ENCODE peak calls at places on chromosomes 1 and 21, in eight cellular contexts. One of them, this sample, is unnamed.

GRCh38 chr1:77018386-77019156 is 151.3 kb downstream of the ST6GALNAC5 start:
- DNase-seq in Right ventricle myocardium inferior: no peak
- DNase-seq in OCI-M1: no peak
- DNase-seq in stimulated activated CD4-positive, alpha-beta T cell treated with anti-CD3 and anti-CD28 coated beads, TNF-alpha, amount 100 ng/mL, for 4 hours: no peak
- DNase-seq in COR-L47: no peak
- DNase-seq in substantia nigra: no peak
- DNase-seq in NCI-H187: no peak
- DNase-seq in GM12865: no peak
- DNase-seq in this sample: no peak

GRCh38 chr1:215083408-215083961 is 948 bp downstream of the KCNK2 start:
- DNase-seq in Right ventricle myocardium inferior: peak; percentile 59
- DNase-seq in NCI-H187: no peak
- DNase-seq in stimulated activated CD4-positive, alpha-beta T cell treated with anti-CD3 and anti-CD28 coated beads, TNF-alpha, amount 100 ng/mL, for 4 hours: no peak
- DNase-seq in substantia nigra: no peak
- DNase-seq in GM12865: no peak
- DNase-seq in OCI-M1: no peak
- DNase-seq in COR-L47: peak; percentile 32
- DNase-seq in this sample: peak; percentile 44

GRCh38 chr1:8602471-8603219 is 214.8 kb downstream of the RERE start:
- DNase-seq in COR-L47: no peak
- DNase-seq in stimulated activated CD4-positive, alpha-beta T cell treated with anti-CD3 and anti-CD28 coated beads, TNF-alpha, amount 100 ng/mL, for 4 hours: no peak
- DNase-seq in OCI-M1: no peak
- DNase-seq in Right ventricle myocardium inferior: no peak
- DNase-seq in GM12865: peak; percentile 46
- DNase-seq in NCI-H187: no peak
- DNase-seq in substantia nigra: no peak
- DNase-seq in this sample: no peak

GRCh38 chr1:3625151-3625907 is 514 bp downstream of the TPRG1L start:
- DNase-seq in GM12865: peak; percentile 29
- DNase-seq in NCI-H187: no peak
- DNase-seq in Right ventricle myocardium inferior: peak; percentile 72
- DNase-seq in OCI-M1: peak; percentile 65
- DNase-seq in COR-L47: peak; percentile 54
- DNase-seq in substantia nigra: no peak
- DNase-seq in stimulated activated CD4-positive, alpha-beta T cell treated with anti-CD3 and anti-CD28 coated beads, TNF-alpha, amount 100 ng/mL, for 4 hours: no peak
- DNase-seq in this sample: no peak

GRCh38 chr21:45497846-45498645 is 44.2 kb downstream of the SLC19A1 start:
- DNase-seq in stimulated activated CD4-positive, alpha-beta T cell treated with anti-CD3 and anti-CD28 coated beads, TNF-alpha, amount 100 ng/mL, for 4 hours: no peak
- DNase-seq in OCI-M1: no peak
- DNase-seq in Right ventricle myocardium inferior: peak; percentile 51
- DNase-seq in substantia nigra: no peak
- DNase-seq in NCI-H187: no peak
- DNase-seq in GM12865: no peak
- DNase-seq in COR-L47: no peak
- DNase-seq in this sample: peak; percentile 38

GRCh38 chr1:31548899-31549806 is 27.2 kb upstream of the TINAGL1 start:
- DNase-seq in GM12865: peak; percentile 91
- DNase-seq in NCI-H187: peak; percentile 64
- DNase-seq in Right ventricle myocardium inferior: peak; percentile 82
- DNase-seq in COR-L47: peak; percentile 68
- DNase-seq in OCI-M1: peak; percentile 94
- DNase-seq in stimulated activated CD4-positive, alpha-beta T cell treated with anti-CD3 and anti-CD28 coated beads, TNF-alpha, amount 100 ng/mL, for 4 hours: peak; percentile 70
- DNase-seq in substantia nigra: peak; percentile 54
- DNase-seq in this sample: peak; percentile 77

GRCh38 chr1:66335859-66336640 is 197.9 kb upstream of the SGIP1 start:
- DNase-seq in substantia nigra: no peak
- DNase-seq in Right ventricle myocardium inferior: peak; percentile 85
- DNase-seq in NCI-H187: no peak
- DNase-seq in GM12865: peak; percentile 96
- DNase-seq in stimulated activated CD4-positive, alpha-beta T cell treated with anti-CD3 and anti-CD28 coated beads, TNF-alpha, amount 100 ng/mL, for 4 hours: peak; percentile 25
- DNase-seq in OCI-M1: peak; percentile 52
- DNase-seq in COR-L47: no peak
- DNase-seq in this sample: peak; percentile 82

GRCh38 chr1:65845758-65846060 is 53.0 kb downstream of the PDE4B start:
- DNase-seq in GM12865: no peak
- DNase-seq in Right ventricle myocardium inferior: no peak
- DNase-seq in substantia nigra: no peak
- DNase-seq in NCI-H187: no peak
- DNase-seq in stimulated activated CD4-positive, alpha-beta T cell treated with anti-CD3 and anti-CD28 coated beads, TNF-alpha, amount 100 ng/mL, for 4 hours: no peak
- DNase-seq in COR-L47: no peak
- DNase-seq in OCI-M1: peak; percentile 55
- DNase-seq in this sample: no peak

GRCh38 chr1:45014403-45015028 is 2.5 kb downstream of the UROD start:
- DNase-seq in stimulated activated CD4-positive, alpha-beta T cell treated with anti-CD3 and anti-CD28 coated beads, TNF-alpha, amount 100 ng/mL, for 4 hours: peak; percentile 68
- DNase-seq in OCI-M1: peak; percentile 86
- DNase-seq in GM12865: peak; percentile 91
- DNase-seq in COR-L47: peak; percentile 32
- DNase-seq in Right ventricle myocardium inferior: no peak
- DNase-seq in NCI-H187: peak; percentile 25
- DNase-seq in substantia nigra: peak; percentile 60
- DNase-seq in this sample: peak; percentile 92

GRCh38 chr1:153384996-153385580 is 5.8 kb downstream of the S100A8 start:
- DNase-seq in GM12865: no peak
- DNase-seq in substantia nigra: no peak
- DNase-seq in OCI-M1: no peak
- DNase-seq in COR-L47: no peak
- DNase-seq in NCI-H187: no peak
- DNase-seq in Right ventricle myocardium inferior: no peak
- DNase-seq in stimulated activated CD4-positive, alpha-beta T cell treated with anti-CD3 and anti-CD28 coated beads, TNF-alpha, amount 100 ng/mL, for 4 hours: no peak
- DNase-seq in this sample: no peak

GRCh38 chr1:33347650-33347992 is 26.7 kb upstream of the A3GALT2 start:
- DNase-seq in substantia nigra: no peak
- DNase-seq in OCI-M1: no peak
- DNase-seq in COR-L47: no peak
- DNase-seq in GM12865: no peak
- DNase-seq in NCI-H187: no peak
- DNase-seq in Right ventricle myocardium inferior: no peak
- DNase-seq in stimulated activated CD4-positive, alpha-beta T cell treated with anti-CD3 and anti-CD28 coated beads, TNF-alpha, amount 100 ng/mL, for 4 hours: no peak
- DNase-seq in this sample: peak; percentile 74

GRCh38 chr1:109610609-109611307 is 8.7 kb downstream of the GNAT2 start:
- DNase-seq in Right ventricle myocardium inferior: no peak
- DNase-seq in stimulated activated CD4-positive, alpha-beta T cell treated with anti-CD3 and anti-CD28 coated beads, TNF-alpha, amount 100 ng/mL, for 4 hours: no peak
- DNase-seq in OCI-M1: no peak
- DNase-seq in COR-L47: no peak
- DNase-seq in NCI-H187: no peak
- DNase-seq in substantia nigra: no peak
- DNase-seq in GM12865: no peak
- DNase-seq in this sample: no peak

GRCh38 chr1:204453141-204453772 is 41.3 kb downstream of the PIK3C2B start:
- DNase-seq in NCI-H187: no peak
- DNase-seq in OCI-M1: no peak
- DNase-seq in substantia nigra: no peak
- DNase-seq in COR-L47: peak; percentile 65
- DNase-seq in GM12865: peak; percentile 90
- DNase-seq in Right ventricle myocardium inferior: no peak
- DNase-seq in stimulated activated CD4-positive, alpha-beta T cell treated with anti-CD3 and anti-CD28 coated beads, TNF-alpha, amount 100 ng/mL, for 4 hours: peak; percentile 69
- DNase-seq in this sample: no peak

GRCh38 chr1:101207891-101208290 is 28.9 kb upstream of the S1PR1 start:
- DNase-seq in OCI-M1: no peak
- DNase-seq in NCI-H187: no peak
- DNase-seq in GM12865: no peak
- DNase-seq in stimulated activated CD4-positive, alpha-beta T cell treated with anti-CD3 and anti-CD28 coated beads, TNF-alpha, amount 100 ng/mL, for 4 hours: no peak
- DNase-seq in Right ventricle myocardium inferior: no peak
- DNase-seq in substantia nigra: peak; percentile 3
- DNase-seq in COR-L47: no peak
- DNase-seq in this sample: no peak

GRCh38 chr1:178810585-178810984 is 60.3 kb downstream of the ANGPTL1 start:
- DNase-seq in COR-L47: no peak
- DNase-seq in NCI-H187: no peak
- DNase-seq in GM12865: no peak
- DNase-seq in OCI-M1: no peak
- DNase-seq in stimulated activated CD4-positive, alpha-beta T cell treated with anti-CD3 and anti-CD28 coated beads, TNF-alpha, amount 100 ng/mL, for 4 hours: no peak
- DNase-seq in substantia nigra: no peak
- DNase-seq in Right ventricle myocardium inferior: no peak
- DNase-seq in this sample: no peak

GRCh38 chr1:84387480-84388163 is 10.7 kb upstream of the DNASE2B start:
- DNase-seq in Right ventricle myocardium inferior: no peak
- DNase-seq in GM12865: peak; percentile 5
- DNase-seq in NCI-H187: no peak
- DNase-seq in substantia nigra: no peak
- DNase-seq in stimulated activated CD4-positive, alpha-beta T cell treated with anti-CD3 and anti-CD28 coated beads, TNF-alpha, amount 100 ng/mL, for 4 hours: no peak
- DNase-seq in OCI-M1: peak; percentile 55
- DNase-seq in COR-L47: peak; percentile 15
- DNase-seq in this sample: no peak

GRCh38 chr1:238409191-238409846 is 518.6 kb upstream of the ZP4 start:
- DNase-seq in OCI-M1: no peak
- DNase-seq in GM12865: no peak
- DNase-seq in NCI-H187: no peak
- DNase-seq in substantia nigra: no peak
- DNase-seq in Right ventricle myocardium inferior: no peak
- DNase-seq in stimulated activated CD4-positive, alpha-beta T cell treated with anti-CD3 and anti-CD28 coated beads, TNF-alpha, amount 100 ng/mL, for 4 hours: no peak
- DNase-seq in COR-L47: no peak
- DNase-seq in this sample: no peak

GRCh38 chr1:160665330-160666078 is 18.7 kb upstream of the SLAMF1 start:
- DNase-seq in substantia nigra: no peak
- DNase-seq in Right ventricle myocardium inferior: peak; percentile 89
- DNase-seq in COR-L47: no peak
- DNase-seq in NCI-H187: no peak
- DNase-seq in OCI-M1: peak; percentile 96
- DNase-seq in GM12865: peak; percentile 73
- DNase-seq in stimulated activated CD4-positive, alpha-beta T cell treated with anti-CD3 and anti-CD28 coated beads, TNF-alpha, amount 100 ng/mL, for 4 hours: no peak
- DNase-seq in this sample: peak; percentile 91

GRCh38 chr1:170765712-170766330 is 101.9 kb downstream of the PRRX1 start:
- DNase-seq in NCI-H187: no peak
- DNase-seq in COR-L47: no peak
- DNase-seq in Right ventricle myocardium inferior: no peak
- DNase-seq in GM12865: peak; percentile 17
- DNase-seq in substantia nigra: no peak
- DNase-seq in stimulated activated CD4-positive, alpha-beta T cell treated with anti-CD3 and anti-CD28 coated beads, TNF-alpha, amount 100 ng/mL, for 4 hours: no peak
- DNase-seq in OCI-M1: peak; percentile 60
- DNase-seq in this sample: no peak

GRCh38 chr1:173410133-173410793 is 66.9 kb upstream of the PRDX6 start:
- DNase-seq in OCI-M1: no peak
- DNase-seq in Right ventricle myocardium inferior: no peak
- DNase-seq in GM12865: no peak
- DNase-seq in stimulated activated CD4-positive, alpha-beta T cell treated with anti-CD3 and anti-CD28 coated beads, TNF-alpha, amount 100 ng/mL, for 4 hours: no peak
- DNase-seq in COR-L47: no peak
- DNase-seq in substantia nigra: no peak
- DNase-seq in NCI-H187: no peak
- DNase-seq in this sample: no peak

GRCh38 chr1:178536844-178537371 is 24.0 kb downstream of the TEX35 start:
- DNase-seq in substantia nigra: no peak
- DNase-seq in OCI-M1: no peak
- DNase-seq in NCI-H187: no peak
- DNase-seq in stimulated activated CD4-positive, alpha-beta T cell treated with anti-CD3 and anti-CD28 coated beads, TNF-alpha, amount 100 ng/mL, for 4 hours: no peak
- DNase-seq in COR-L47: no peak
- DNase-seq in Right ventricle myocardium inferior: peak; percentile 82
- DNase-seq in GM12865: no peak
- DNase-seq in this sample: peak; percentile 70

GRCh38 chr1:222910699-222911098 is 95.9 kb downstream of the DISP1 start:
- DNase-seq in COR-L47: no peak
- DNase-seq in stimulated activated CD4-positive, alpha-beta T cell treated with anti-CD3 and anti-CD28 coated beads, TNF-alpha, amount 100 ng/mL, for 4 hours: no peak
- DNase-seq in NCI-H187: no peak
- DNase-seq in substantia nigra: no peak
- DNase-seq in Right ventricle myocardium inferior: no peak
- DNase-seq in OCI-M1: no peak
- DNase-seq in GM12865: no peak
- DNase-seq in this sample: no peak